ENCODE peak calls at places on chromosomes 5 and 9, in five cellular contexts. I is non-pigmented ciliary epithelial cell; K is progenitor cell of endocrine pancreas; V is T-helper 9 cell; J is stimulated activated CD4-positive, alpha-beta T cell treated with anti-CD3 and anti-CD28 coated beads, Interleukin-1b, Interleukin-23, amount 100 ng/mL, for 4 hours. G is an unnamed sample.
A peak's percentile ranks its signal among the peaks of the same experiment; 100 is the strongest.

GRCh38 chr5:133377736-133378135 is 234.6 kb downstream of the FSTL4 start:
- DNase-seq in I (no peak), K (no peak), V (no peak), J (no peak), G (no peak)

GRCh38 chr9:108476574-108476973 is 379.2 kb downstream of the ACTL7B start:
- DNase-seq in I (no peak), K (no peak), V (no peak), J (no peak), G (no peak)

GRCh38 chr5:9197881-9198260 is 348.0 kb downstream of the SEMA5A start:
- DNase-seq in I (peak; percentile 61), K (no peak), V (no peak), J (no peak), G (no peak)

GRCh38 chr5:31581498-31582099 is 49.5 kb downstream of the C5orf22 start:
- DNase-seq in I (no peak), K (no peak), V (no peak), J (no peak), G (no peak)

GRCh38 chr9:134736791-134737489 is 95.3 kb downstream of the COL5A1 start:
- DNase-seq in I (no peak), K (no peak), V (no peak), J (no peak), G (no peak)

GRCh38 chr5:151016700-151017099 is 3.7 kb upstream of the GPX3 start:
- DNase-seq in I (no peak), K (no peak), V (no peak), J (no peak), G (no peak)

GRCh38 chr5:79133121-79133656 is 21.6 kb downstream of the BHMT start:
- DNase-seq in I (no peak), K (no peak), V (no peak), J (no peak), G (no peak)

GRCh38 chr5:138369706-138370105 is 17.2 kb downstream of the KDM3B start:
- DNase-seq in I (no peak), K (no peak), V (no peak), J (no peak), G (no peak)

GRCh38 chr9:95460627-95461164 is 56.1 kb downstream of the PTCH1 start:
- DNase-seq in I (no peak), K (no peak), V (no peak), J (no peak), G (no peak)

GRCh38 chr5:69309380-69309779 is 23.2 kb downstream of the CCDC125 start:
- DNase-seq in I (no peak), K (no peak), V (no peak), J (no peak), G (no peak)

GRCh38 chr9:97502222-97502983 is 937 bp downstream of the TMOD1 start:
- DNase-seq in I (no peak), K (peak; percentile 21), V (no peak), J (no peak), G (no peak)

GRCh38 chr5:71810456-71811181 is 91.5 kb downstream of the CARTPT start:
- DNase-seq in I (no peak), K (no peak), V (no peak), J (no peak), G (no peak)

GRCh38 chr5:34491251-34491620 is 164.9 kb upstream of the RAI14 start:
- DNase-seq in I (no peak), K (no peak), V (no peak), J (no peak), G (no peak)

GRCh38 chr5:79025054-79025465 is 40.0 kb upstream of the ARSB start:
- DNase-seq in I (no peak), K (peak; percentile 56), V (peak; percentile 53), J (peak; percentile 44), G (peak; percentile 38)

GRCh38 chr5:57447656-57448055 is 35.0 kb downstream of the ACTBL2 start:
- DNase-seq in I (no peak), K (no peak), V (no peak), J (no peak), G (no peak)

GRCh38 chr9:113992994-113993393 is 85.1 kb downstream of the AMBP start:
- DNase-seq in I (no peak), K (no peak), V (no peak), J (no peak), G (no peak)

GRCh38 chr9:85402541-85402940 is 339.2 kb downstream of the AGTPBP1 start:
- DNase-seq in I (no peak), K (no peak), V (no peak), J (no peak), G (no peak)

GRCh38 chr5:124841829-124842712 is 95.6 kb upstream of the ZNF608 start:
- DNase-seq in I (no peak), K (no peak), V (no peak), J (no peak), G (no peak)

GRCh38 chr9:126144617-126145456 is 181.8 kb upstream of the MVB12B start:
- DNase-seq in I (no peak), K (no peak), V (no peak), J (no peak), G (no peak)

GRCh38 chr5:138282918-138283742 is 8.7 kb upstream of the GFRA3 start:
- DNase-seq in I (peak; percentile 14), K (peak; percentile 19), V (no peak), J (no peak), G (no peak)

GRCh38 chr5:117131048-117131679 is 556.5 kb upstream of the SEMA6A start:
- DNase-seq in I (no peak), K (no peak), V (no peak), J (no peak), G (no peak)

GRCh38 chr5:88727705-88728313 is 155.2 kb downstream of the MEF2C start:
- DNase-seq in I (no peak), K (no peak), V (no peak), J (no peak), G (no peak)

GRCh38 chr5:54186912-54187445 is 123.4 kb downstream of the ARL15 start:
- DNase-seq in I (no peak), K (no peak), V (no peak), J (no peak), G (no peak)

GRCh38 chr5:154829181-154829588 is 21.2 kb downstream of the FAXDC2 start:
- DNase-seq in I (no peak), K (no peak), V (no peak), J (no peak), G (no peak)

GRCh38 chr9:135280666-135281065 is 193.2 kb downstream of the OLFM1 start:
- DNase-seq in I (no peak), K (no peak), V (no peak), J (no peak), G (no peak)

G was measured in effector memory CD8-positive, alpha-beta T cell.